ENCODE peak calls at places on chromosome 16, in four cellular contexts. One of them, this sample, is unnamed.

GRCh38 chr16:982152-983043 is 828 bp downstream of the SOX8 start:
- DNase-seq in mesothelial cell of epicardium: no peak
- DNase-seq in head of caudate nucleus: no peak
- DNase-seq in kidney: no peak
- DNase-seq in this sample: no peak

GRCh38 chr16:77289331-77289809 is 90.2 kb downstream of the SYCE1L start:
- DNase-seq in mesothelial cell of epicardium: no peak
- DNase-seq in head of caudate nucleus: no peak
- DNase-seq in kidney: no peak
- DNase-seq in this sample: no peak

GRCh38 chr16:56915311-56916105 is 16.4 kb upstream of the HERPUD1 start:
- DNase-seq in mesothelial cell of epicardium: no peak
- DNase-seq in head of caudate nucleus: no peak
- DNase-seq in kidney: peak
- DNase-seq in this sample: no peak

GRCh38 chr16:88727871-88728270 is 21.6 kb downstream of the CTU2 start:
- DNase-seq in mesothelial cell of epicardium: no peak
- DNase-seq in head of caudate nucleus: no peak
- DNase-seq in kidney: no peak
- DNase-seq in this sample: no peak

GRCh38 chr16:4494746-4495490 is 18.7 kb downstream of the HMOX2 start:
- DNase-seq in mesothelial cell of epicardium: no peak
- DNase-seq in head of caudate nucleus: no peak
- DNase-seq in kidney: no peak
- DNase-seq in this sample: no peak

GRCh38 chr16:87131061-87131995 is 185.9 kb downstream of the C16orf95 start:
- DNase-seq in mesothelial cell of epicardium: no peak
- DNase-seq in head of caudate nucleus: no peak
- DNase-seq in kidney: no peak
- DNase-seq in this sample: no peak

GRCh38 chr16:50303605-50304466 is 37.5 kb downstream of the ADCY7 start:
- DNase-seq in mesothelial cell of epicardium: no peak
- DNase-seq in head of caudate nucleus: peak
- DNase-seq in kidney: peak
- DNase-seq in this sample: no peak

GRCh38 chr16:72974142-72974769 is 73.7 kb downstream of the ZFHX3 start:
- DNase-seq in mesothelial cell of epicardium: no peak
- DNase-seq in head of caudate nucleus: no peak
- DNase-seq in kidney: no peak
- DNase-seq in this sample: no peak

GRCh38 chr16:53766304-53767016 is 62.5 kb downstream of the FTO start:
- DNase-seq in mesothelial cell of epicardium: no peak
- DNase-seq in head of caudate nucleus: no peak
- DNase-seq in kidney: no peak
- DNase-seq in this sample: no peak

This sample was measured in Jurkat, Clone E6-1.